ENCODE peak calls at places on chromosomes 4 and X, in eight cellular contexts. Q is upper lobe of left lung, A is A549, H is left ventricle myocardium inferior, T is OCI-LY7, S is cardiac muscle cell, K is lower leg skin, N is astrocyte of the cerebellum. R is an unnamed sample.

GRCh38 chr4:77465271-77465670 is 140.3 kb upstream of the CXCL13 start:
- DNase-seq in Q (no peak), H (no peak), N (no peak), K (no peak), T (no peak), A (no peak), S (peak; percentile 72), R (peak; percentile 40)

GRCh38 chrX:153867671-153868070 is 18.3 kb downstream of the L1CAM start:
- DNase-seq in Q (no peak), A (no peak), T (no peak), N (no peak), S (no peak), K (no peak), H (no peak), R (no peak)

GRCh38 chrX:136781180-136781797 is 557 bp upstream of the ARHGEF6 start:
- DNase-seq in H (peak; percentile 12), Q (no peak), T (peak; percentile 25), S (peak; percentile 26), A (no peak), N (no peak), K (no peak), R (peak; percentile 20)

GRCh38 chr4:179662522-179662921 is 2220.3 kb upstream of the AGA start:
- DNase-seq in A (no peak), S (no peak), H (no peak), N (no peak), Q (no peak), K (no peak), T (no peak), R (peak; percentile 0)

GRCh38 chr4:173990126-173990878 is 293.2 kb downstream of the FBXO8 start:
- DNase-seq in T (peak; percentile 6), A (peak; percentile 32), N (peak; percentile 22), K (no peak), Q (no peak), S (peak; percentile 77), H (no peak), R (peak; percentile 69)

GRCh38 chr4:180160195-180160985 is 2082.8 kb upstream of the TENM3 start:
- DNase-seq in H (no peak), A (no peak), T (no peak), N (no peak), Q (no peak), S (no peak), K (no peak), R (no peak)

GRCh38 chr4:110808371-110808878 is 185.5 kb upstream of the PITX2 start:
- DNase-seq in K (no peak), S (peak; percentile 41), N (no peak), T (no peak), A (peak; percentile 11), Q (no peak), H (no peak), R (peak; percentile 37)

GRCh38 chrX:129695535-129695934 is 40.8 kb upstream of the APLN start:
- DNase-seq in H (no peak), A (no peak), Q (no peak), S (no peak), T (no peak), K (no peak), N (no peak), R (no peak)

GRCh38 chr4:153639556-153640475 is 44.3 kb upstream of the TLR2 start:
- DNase-seq in T (no peak), H (no peak), N (no peak), K (no peak), S (no peak), A (no peak), Q (no peak), R (no peak)

GRCh38 chr4:106062452-106062875 is 167.2 kb downstream of the NPNT start:
- DNase-seq in N (peak; percentile 83), Q (no peak), H (no peak), K (no peak), A (peak; percentile 19), S (peak; percentile 82), T (no peak), R (peak; percentile 94)

GRCh38 chr4:25927361-25928040 is 13.5 kb downstream of the SMIM20 start:
- DNase-seq in N (no peak), K (no peak), H (no peak), S (no peak), A (no peak), Q (no peak), T (no peak), R (no peak)

GRCh38 chrX:19810809-19811208 is 76.6 kb downstream of the SH3KBP1 start:
- DNase-seq in N (no peak), T (no peak), S (peak; percentile 64), H (no peak), A (no peak), Q (no peak), K (peak; percentile 14), R (peak; percentile 72)

GRCh38 chr4:73615613-73616012 is 4.6 kb downstream of the RASSF6 start:
- DNase-seq in S (no peak), T (peak; percentile 52), A (no peak), K (no peak), Q (no peak), H (no peak), N (no peak), R (peak; percentile 39)

GRCh38 chr4:73619351-73619750 is 885 bp downstream of the RASSF6 start:
- DNase-seq in H (no peak), S (no peak), Q (no peak), N (no peak), K (no peak), A (no peak), T (peak; percentile 70), R (no peak)

GRCh38 chr4:73621357-73621756 is 1.1 kb upstream of the RASSF6 start:
- DNase-seq in K (no peak), Q (no peak), T (no peak), A (no peak), N (no peak), H (no peak), S (no peak), R (no peak)

GRCh38 chr4:73617256-73617655 is 3.0 kb downstream of the RASSF6 start:
- DNase-seq in N (no peak), K (no peak), Q (no peak), T (peak; percentile 75), H (no peak), S (no peak), A (no peak), R (no peak)

DNA sequence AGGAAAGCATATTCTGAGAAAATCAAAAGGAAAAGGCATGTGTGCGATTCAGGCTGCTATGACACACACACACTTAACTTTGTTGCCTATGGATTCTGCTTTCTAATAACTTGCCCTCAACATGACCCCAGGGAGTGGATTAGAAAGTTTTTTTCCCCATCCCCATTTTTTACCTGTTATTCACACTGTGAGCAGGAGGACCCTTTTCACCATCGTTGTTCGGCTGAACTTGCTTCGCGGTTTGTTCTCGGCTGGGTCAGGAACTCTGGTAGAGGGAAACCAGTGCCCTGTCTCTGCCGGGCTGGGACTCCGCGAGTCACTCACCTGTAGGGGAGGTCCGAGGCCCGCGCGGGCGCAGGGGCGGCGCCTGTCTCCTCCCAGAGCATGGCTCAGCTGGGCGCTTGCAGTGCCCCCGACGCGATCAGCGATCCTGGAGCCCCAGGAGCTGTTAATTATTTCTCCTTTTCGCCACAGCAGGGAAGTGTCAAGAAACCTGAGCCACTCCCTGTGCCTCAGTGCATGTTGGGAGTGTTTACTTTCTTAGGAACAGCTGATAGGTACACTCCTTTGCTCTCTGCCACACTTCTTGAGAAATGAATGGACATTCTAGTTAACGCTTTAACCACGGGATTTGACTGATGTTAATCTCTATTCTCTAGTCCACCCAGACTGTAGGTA is at the start of gene RASSF6:
- DNase-seq in S (no peak), K (no peak), N (no peak), Q (peak; percentile 86), A (peak; percentile 65), H (no peak), T (peak; percentile 86), R (peak; percentile 27)
- TF ChIP-seq CTCF in S (no peak), K (no peak), N (no peak), Q (no peak), A (no peak), H (no peak), T (peak; percentile 45), R (no peak)

GRCh38 chr4:186839122-186840037 is 115.7 kb upstream of the FAT1 start:
- DNase-seq in H (no peak), Q (no peak), N (peak; percentile 73), A (no peak), S (peak; percentile 84), K (no peak), T (no peak), R (peak; percentile 91)
- H3K4me3 ChIP-seq in H (no peak overlapping the region), Q (no peak overlapping the region), N (no peak overlapping the region), A (no peak overlapping the region), S (no peak overlapping the region), K (no peak overlapping the region), T (no peak overlapping the region), R (peak overlapping the region; percentile 46)

DNA sequence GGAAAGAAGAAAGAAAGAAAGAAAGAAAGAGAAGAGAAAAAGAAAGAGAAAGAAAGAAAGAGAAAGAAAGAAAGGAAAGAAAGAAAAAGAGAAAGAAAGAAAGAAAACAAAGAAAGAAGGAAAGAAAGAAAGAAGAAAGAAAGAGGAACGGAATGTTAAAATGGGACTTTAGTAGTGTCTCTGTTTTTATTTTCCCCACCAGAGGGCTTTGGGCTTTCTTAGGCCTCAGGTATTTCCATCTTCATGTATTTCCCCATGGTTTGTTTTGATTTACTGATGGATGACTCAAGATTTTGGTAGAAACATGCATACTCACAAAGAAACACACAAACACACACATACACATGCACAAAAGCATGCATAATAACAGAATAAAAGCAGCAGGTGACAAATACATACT is 181.2 kb downstream of the AFF2 start:
- DNase-seq in A (no peak), N (no peak), K (no peak), T (no peak), S (no peak), H (no peak), Q (no peak), R (peak; percentile 0)
- TF ChIP-seq CTCF in A (no peak), N (no peak), K (no peak), T (peak; percentile 35), S (no peak), H (no peak), Q (no peak), R (peak; percentile 12)

GRCh38 chr4:157221895-157222763 is 1.6 kb downstream of the GRIA2 start:
- DNase-seq in S (no peak), K (no peak), T (no peak), Q (no peak), A (no peak), N (no peak), H (no peak), R (no peak)

GRCh38 chr4:157222764-157223145 is 2.2 kb downstream of the GRIA2 start:
- DNase-seq in T (no peak), N (no peak), K (no peak), Q (no peak), A (no peak), H (no peak), S (no peak), R (no peak)

GRCh38 chr4:157217708-157218107 is 2.8 kb upstream of the GRIA2 start:
- DNase-seq in A (peak; percentile 16), H (no peak), Q (no peak), T (peak; percentile 1), K (no peak), N (peak; percentile 19), S (peak; percentile 46), R (peak; percentile 61)

GRCh38 chr4:157221426-157221894 is 932 bp downstream of the GRIA2 start:
- DNase-seq in S (no peak), Q (no peak), T (no peak), A (no peak), K (no peak), N (no peak), H (no peak), R (no peak)

GRCh38 chr4:157220026-157220881 is at the start of gene GRIA2:
- DNase-seq in Q (peak; percentile 25), N (peak; percentile 27), H (no peak), T (no peak), A (peak; percentile 10), S (peak; percentile 66), K (no peak), R (peak; percentile 58)
- H3K4me3 ChIP-seq in Q (peak within 1 kb of the TSS; percentile 36), N (peak within 1 kb of the TSS; percentile 59), H (peak within 1 kb of the TSS; percentile 47), T (no peak within 1 kb of the TSS), A (peak within 1 kb of the TSS; percentile 39), S (peak within 1 kb of the TSS; percentile 23), K (no peak within 1 kb of the TSS), R (peak within 1 kb of the TSS; percentile 42)